ENCODE peak calls at places on chromosome 9, in nine cellular contexts. J is T-helper 1 cell, P is NCI-H69, Q is RCC 7860, U is astrocyte of the spinal cord, D is fibroblast of pulmonary artery, T is lower lobe of right lung, G is nephron progenitor cell, X is ovary. R is an unnamed sample.

GRCh38 chr9:90836396-90837080 is 34.9 kb downstream of the SYK start:
- DNase-seq in J (no peak), U (no peak), D (no peak), T (no peak), G (no peak), P (peak), Q (no peak), X (no peak), R (no peak)

GRCh38 chr9:121944741-121945191 is 148.3 kb downstream of the TTLL11 start:
- DNase-seq in Q (no peak), G (no peak), U (peak), J (no peak), P (no peak), D (peak), X (no peak), T (no peak), R (no peak)

GRCh38 chr9:124800306-124801259 is 23.6 kb downstream of the OLFML2A start:
- DNase-seq in U (no peak), X (no peak), D (peak), G (no peak), Q (no peak), J (no peak), P (no peak), T (peak), R (no peak)

GRCh38 chr9:92658611-92659010 is 11.3 kb downstream of the IPPK start:
- DNase-seq in U (no peak), T (no peak), J (no peak), G (no peak), Q (no peak), P (no peak), D (no peak), X (no peak), R (no peak)

GRCh38 chr9:27514551-27514950 is 9.5 kb upstream of the IFNK start:
- DNase-seq in X (no peak), T (no peak), P (no peak), Q (no peak), G (no peak), D (no peak), U (no peak), J (no peak), R (no peak)

GRCh38 chr9:79471577-79472543 is 99.9 kb upstream of the TLE4 start:
- DNase-seq in T (peak), D (peak), G (no peak), P (peak), U (peak), X (peak), Q (no peak), J (no peak), R (peak)

GRCh38 chr9:27086818-27087680 is 22.0 kb upstream of the TEK start:
- DNase-seq in X (no peak), U (peak), P (peak), Q (no peak), T (no peak), G (no peak), J (no peak), D (peak), R (no peak)

GRCh38 chr9:132631280-132631679 is 38.5 kb downstream of the DDX31 start:
- DNase-seq in D (no peak), U (peak), J (no peak), T (no peak), G (no peak), X (no peak), P (peak), Q (peak), R (peak)

GRCh38 chr9:113998529-113999255 is 79.4 kb downstream of the AMBP start:
- DNase-seq in T (no peak), U (no peak), Q (no peak), P (peak), D (no peak), X (peak), G (no peak), J (no peak), R (no peak)

GRCh38 chr9:91900057-91900816 is 49.8 kb downstream of the ROR2 start:
- DNase-seq in G (no peak), P (no peak), X (no peak), J (no peak), T (no peak), D (no peak), U (no peak), Q (no peak), R (no peak)

GRCh38 chr9:7848498-7848897 is 48.9 kb upstream of the DMAC1 start:
- DNase-seq in T (no peak), P (no peak), Q (no peak), X (no peak), J (no peak), D (no peak), U (no peak), G (no peak), R (no peak)

GRCh38 chr9:95415158-95415557 is 97.6 kb upstream of the FANCC start:
- DNase-seq in P (no peak), J (no peak), D (no peak), X (no peak), T (no peak), G (no peak), Q (no peak), U (no peak), R (no peak)

GRCh38 chr9:22452415-22453010 is 5.9 kb downstream of the DMRTA1 start:
- DNase-seq in G (peak), T (peak), J (no peak), Q (peak), D (peak), X (no peak), P (peak), U (peak), R (peak)

GRCh38 chr9:69204869-69205268 is 30.8 kb downstream of the TJP2 start:
- DNase-seq in X (no peak), G (no peak), T (no peak), D (peak), Q (peak), P (no peak), J (no peak), U (no peak), R (no peak)

GRCh38 chr9:129584136-129584535 is 36.8 kb downstream of the C9orf50 start:
- DNase-seq in J (peak), U (peak), T (peak), X (peak), Q (peak), G (peak), P (peak), D (peak), R (peak)

GRCh38 chr9:129352157-129352870 is 174.3 kb upstream of the IER5L start:
- DNase-seq in X (peak), P (peak), D (no peak), T (no peak), Q (no peak), U (no peak), G (peak), J (no peak), R (no peak)

GRCh38 chr9:93257808-93258331 is 73.9 kb downstream of the WNK2 start:
- DNase-seq in P (no peak), G (no peak), D (no peak), T (peak), J (no peak), X (peak), U (no peak), Q (no peak), R (no peak)

GRCh38 chr9:504921-505821 is 290.5 kb downstream of the DOCK8 start:
- DNase-seq in T (peak), G (peak), J (peak), P (no peak), U (no peak), D (no peak), X (peak), Q (no peak), R (peak)

GRCh38 chr9:89363921-89364663 is 45.8 kb downstream of the SECISBP2 start:
- DNase-seq in G (no peak), U (no peak), Q (no peak), X (no peak), T (no peak), J (no peak), D (no peak), P (no peak), R (no peak)

GRCh38 chr9:82991684-82992083 is 71.3 kb downstream of the RASEF start:
- DNase-seq in Q (no peak), T (no peak), G (no peak), X (no peak), P (peak), D (no peak), J (no peak), U (peak), R (no peak)

GRCh38 chr9:79559501-79560181 is 12.1 kb upstream of the TLE4 start:
- DNase-seq in U (no peak), J (no peak), G (no peak), P (peak), X (no peak), T (no peak), D (no peak), Q (no peak), R (no peak)

GRCh38 chr9:392103-392502 is 177.4 kb downstream of the DOCK8 start:
- DNase-seq in P (no peak), J (no peak), X (no peak), U (no peak), D (no peak), T (no peak), G (no peak), Q (no peak), R (no peak)

GRCh38 chr9:108496866-108497265 is 358.9 kb downstream of the ACTL7B start:
- DNase-seq in U (no peak), T (no peak), Q (no peak), D (no peak), X (no peak), G (no peak), J (no peak), P (no peak), R (no peak)

GRCh38 chr9:75814667-75815066 is 75.8 kb upstream of the PCSK5 start:
- DNase-seq in X (no peak), D (no peak), T (no peak), U (peak), Q (peak), G (no peak), J (no peak), P (no peak), R (no peak)

GRCh38 chr9:120412425-120412951 is 167.5 kb downstream of the CDK5RAP2 start:
- DNase-seq in D (peak), G (peak), X (no peak), P (peak), Q (no peak), U (peak), T (no peak), J (no peak), R (no peak)

GRCh38 chr9:129436751-129437625 is 183.9 kb downstream of the C9orf50 start:
- DNase-seq in D (peak), X (peak), P (peak), G (peak), Q (no peak), U (peak), J (no peak), T (peak), R (no peak)

GRCh38 chr9:109315889-109316640 is 4.8 kb downstream of the EPB41L4B start:
- DNase-seq in J (no peak), D (peak), Q (peak), X (peak), P (peak), U (peak), G (no peak), T (peak), R (peak)

GRCh38 chr9:108125541-108125940 is 636.0 kb upstream of the KLF4 start:
- DNase-seq in Q (no peak), G (no peak), D (no peak), J (no peak), P (peak), T (no peak), U (no peak), X (no peak), R (no peak)

GRCh38 chr9:20373263-20373662 is 249.0 kb downstream of the MLLT3 start:
- DNase-seq in Q (no peak), D (no peak), P (peak), G (no peak), J (no peak), T (no peak), U (no peak), X (no peak), R (no peak)